ENCODE peak calls at places on chromosomes 11 and 22, in nine cellular contexts. G is SK-N-MC, Z is H7, T is OCI-LY7, X is astrocyte of the cerebellum, S is psoas muscle, Q is stomach, W is fibroblast of mammary gland, U is heart right ventricle. Y is an unnamed sample.

GRCh38 chr11:66892926-66893325 is 36.1 kb downstream of the LRFN4 start:
- DNase-seq in G (no peak), Z (no peak), T (no peak), X (no peak), S (no peak), Q (no peak), W (peak), U (no peak), Y (no peak)

GRCh38 chr11:68206211-68206610 is 6.9 kb downstream of the KMT5B start:
- DNase-seq in G (peak), Z (peak), T (peak), X (peak), S (no peak), Q (no peak), W (peak), U (no peak), Y (peak)

GRCh38 chr11:18527512-18527911 is 770 bp upstream of the TSG101 start:
- DNase-seq in G (no peak), Z (no peak), T (peak), X (no peak), S (no peak), Q (no peak), W (peak), U (no peak), Y (peak)

GRCh38 chr11:59216654-59217640 is 4.2 kb upstream of the MPEG1 start:
- DNase-seq in G (no peak), Z (no peak), T (peak), X (no peak), S (no peak), Q (peak), W (peak), U (peak), Y (peak)

GRCh38 chr11:9740202-9740881 is 76.5 kb downstream of the SWAP70 start:
- DNase-seq in G (no peak), Z (no peak), T (no peak), X (no peak), S (no peak), Q (no peak), W (no peak), U (no peak), Y (no peak)

GRCh38 chr11:102006835-102007566 is 40.2 kb upstream of the CFAP300 start:
- DNase-seq in G (no peak), Z (no peak), T (no peak), X (no peak), S (no peak), Q (peak), W (no peak), U (no peak), Y (no peak)

GRCh38 chr11:64256300-64256699 is 5.0 kb downstream of the PLCB3 start:
- DNase-seq in G (no peak), Z (no peak), T (no peak), X (no peak), S (no peak), Q (no peak), W (no peak), U (no peak), Y (no peak)

GRCh38 chr22:30241576-30242371 is 4.8 kb downstream of the LIF start:
- DNase-seq in G (no peak), Z (peak), T (no peak), X (no peak), S (no peak), Q (no peak), W (no peak), U (no peak), Y (no peak)

GRCh38 chr22:38832005-38832978 is 11.5 kb downstream of the NPTXR start:
- DNase-seq in G (no peak), Z (no peak), T (no peak), X (no peak), S (no peak), Q (no peak), W (no peak), U (no peak), Y (no peak)

GRCh38 chr22:30217698-30218565 is 28.6 kb downstream of the LIF start:
- DNase-seq in G (no peak), Z (no peak), T (no peak), X (no peak), S (no peak), Q (no peak), W (no peak), U (no peak), Y (no peak)

GRCh38 chr11:71998649-71999310 is at the start of gene IL18BP:
- DNase-seq in G (no peak), Z (no peak), T (peak), X (no peak), S (no peak), Q (no peak), W (no peak), U (peak), Y (no peak)

GRCh38 chr11:17743808-17744119 is 9.2 kb downstream of the KCNC1 start:
- DNase-seq in G (no peak), Z (no peak), T (no peak), X (no peak), S (no peak), Q (no peak), W (peak), U (no peak), Y (peak)

GRCh38 chr22:20531154-20531403 is 23.7 kb downstream of the MED15 start:
- DNase-seq in G (no peak), Z (no peak), T (no peak), X (no peak), S (no peak), Q (no peak), W (no peak), U (no peak), Y (no peak)

GRCh38 chr22:20528405-20528978 is 21.1 kb downstream of the MED15 start:
- DNase-seq in G (no peak), Z (no peak), T (no peak), X (no peak), S (no peak), Q (no peak), W (no peak), U (no peak), Y (no peak)

GRCh38 chr22:20531404-20532181 is 24.2 kb downstream of the MED15 start:
- DNase-seq in G (no peak), Z (peak), T (no peak), X (no peak), S (peak), Q (peak), W (peak), U (peak), Y (peak)

GRCh38 chr22:20532256-20532993 is 25.0 kb downstream of the MED15 start:
- DNase-seq in G (no peak), Z (peak), T (no peak), X (no peak), S (no peak), Q (no peak), W (no peak), U (no peak), Y (no peak)

DNA sequence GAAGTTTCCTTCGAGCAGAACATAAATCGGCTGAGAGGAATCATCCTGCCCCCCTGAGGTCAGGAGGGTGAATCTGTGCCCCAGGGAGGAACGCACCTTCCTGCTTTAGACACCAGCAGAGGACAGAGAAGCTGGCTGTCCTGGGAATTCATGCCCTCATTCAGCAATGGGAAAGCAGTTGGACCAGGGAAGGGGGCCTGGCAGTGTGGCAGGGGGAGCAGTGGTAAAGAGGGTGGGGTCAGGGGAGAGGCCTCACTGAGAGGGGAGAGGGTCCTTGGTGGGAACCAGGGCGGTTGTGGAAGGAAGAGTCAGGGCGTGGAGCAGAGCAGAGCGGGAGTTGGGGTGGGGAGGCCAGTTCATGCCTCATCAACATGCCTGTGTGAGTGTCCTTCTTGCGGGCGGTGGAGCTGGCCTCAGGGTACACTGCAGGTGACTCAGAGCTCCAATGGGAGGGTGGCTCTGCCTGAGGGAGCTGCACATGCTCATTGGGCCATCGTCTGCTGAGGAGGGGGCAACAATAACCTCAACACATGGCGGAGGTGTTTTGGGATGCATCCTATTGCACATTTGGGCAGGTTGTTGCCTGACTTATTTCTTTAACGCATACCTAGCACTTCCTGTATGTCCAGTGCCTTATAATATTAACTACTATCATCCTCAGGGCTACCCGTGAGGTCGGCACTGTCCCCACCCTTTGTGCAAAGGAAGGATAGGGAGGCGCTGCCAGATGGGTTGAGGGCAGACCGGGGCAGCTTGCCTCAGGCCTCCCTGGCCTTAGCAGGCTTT is 23.2 kb downstream of the MED15 start:
- DNase-seq in G (no peak), Z (peak), T (no peak), X (no peak), S (peak), Q (no peak), W (peak), U (no peak), Y (peak)
- H3K4me3 ChIP-seq in G (no peak), Z (no peak), T (no peak), X (no peak), S (no peak), Q (no peak), W (no peak), U (no peak), Y (no peak)

GRCh38 chr22:27420817-27421361 is 380.7 kb downstream of the MN1 start:
- DNase-seq in G (no peak), Z (no peak), T (no peak), X (peak), S (peak), Q (peak), W (peak), U (peak), Y (peak)

GRCh38 chr22:27420186-27420816 is 381.3 kb downstream of the MN1 start:
- DNase-seq in G (no peak), Z (no peak), T (no peak), X (no peak), S (no peak), Q (no peak), W (peak), U (no peak), Y (peak)

GRCh38 chr22:27424319-27424718 is 377.2 kb downstream of the MN1 start:
- DNase-seq in G (no peak), Z (no peak), T (no peak), X (no peak), S (no peak), Q (no peak), W (no peak), U (no peak), Y (peak)

GRCh38 chr22:27419473-27419872 is 382.1 kb downstream of the MN1 start:
- DNase-seq in G (no peak), Z (peak), T (no peak), X (no peak), S (no peak), Q (no peak), W (peak), U (no peak), Y (no peak)

GRCh38 chr22:27422442-27422841 is 379.1 kb downstream of the MN1 start:
- DNase-seq in G (no peak), Z (no peak), T (no peak), X (no peak), S (no peak), Q (no peak), W (no peak), U (no peak), Y (no peak)
- H3K4me3 ChIP-seq in G (no peak), Z (no peak), T (no peak), X (no peak), S (no peak), Q (no peak), W (no peak), U (no peak), Y (no peak)

DNA sequence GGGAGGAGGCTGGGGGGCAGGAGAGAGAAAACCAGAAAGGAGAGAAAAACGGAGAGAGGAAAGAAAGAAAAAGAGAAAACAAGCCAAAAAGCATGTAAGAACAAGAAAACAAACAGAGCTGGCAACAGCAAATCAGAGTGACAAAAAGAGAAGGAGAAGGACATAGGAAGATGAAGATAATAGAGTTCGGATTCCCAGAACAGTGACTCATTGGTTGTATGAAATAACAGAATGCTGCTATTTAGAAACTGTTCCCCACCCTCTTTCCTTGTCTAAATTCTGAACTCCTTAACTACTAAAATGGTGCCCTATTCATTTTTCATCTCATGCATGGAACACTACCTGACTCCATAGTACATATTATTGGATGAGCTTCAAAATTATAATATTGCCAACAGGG is 317.4 kb downstream of the C11orf87 start:
- DNase-seq in G (no peak), Z (no peak), T (no peak), X (no peak), S (no peak), Q (no peak), W (no peak), U (no peak), Y (peak)
- H3K4me3 ChIP-seq in G (no peak), Z (no peak), T (no peak), X (no peak), S (no peak), Q (no peak), W (no peak), U (no peak), Y (no peak)

DNA sequence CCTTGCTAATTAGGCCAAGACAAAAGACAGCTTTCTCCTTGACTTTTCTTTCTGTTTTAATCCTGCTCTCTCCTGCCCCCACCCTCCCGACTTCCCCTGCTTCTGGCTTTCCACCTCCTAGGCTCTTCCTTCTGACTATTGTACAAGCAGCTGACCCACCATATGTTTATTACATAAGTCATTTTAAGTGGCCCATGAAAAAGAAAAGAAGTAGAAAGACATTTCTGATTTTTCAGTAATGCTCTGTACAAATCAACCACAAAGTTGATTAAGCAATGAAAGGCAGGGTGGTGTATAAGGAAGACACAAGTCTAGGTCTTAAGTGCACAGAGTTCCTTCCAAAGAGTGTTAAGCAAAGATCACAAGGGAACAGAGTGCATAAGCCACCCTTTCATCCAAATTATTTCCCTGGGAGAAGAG is 18.2 kb downstream of the JAML start:
- DNase-seq in G (no peak), Z (no peak), T (peak), X (no peak), S (no peak), Q (no peak), W (no peak), U (no peak), Y (no peak)
- H3K4me3 ChIP-seq in G (peak), Z (no peak), T (peak), X (no peak), S (no peak), Q (no peak), W (no peak), U (no peak), Y (no peak)